ENCODE peak calls at places on chromosomes 16 and 17, in six cellular contexts. U is testis; I is tibial artery; D is aorta; G is HepG2; V is effector memory CD4-positive, alpha-beta T cell. E is an unnamed sample. For H3K4me1 and H3K36me3, the result is how much of the 10 kb centered on the place peaks cover.

GRCh38 chr16:11759163-11759834 is 16.6 kb upstream of the TXNDC11 start:
- DNase-seq in U (no peak), I (no peak), D (no peak), G (no peak), V (no peak), E (no peak)

GRCh38 chr16:58366247-58367031 is 25.8 kb upstream of the GINS3 start:
- DNase-seq in U (no peak), I (no peak), D (no peak), G (peak), V (no peak), E (no peak)

GRCh38 chr16:19874816-19875546 is 9.7 kb downstream of the GPRC5B start:
- DNase-seq in U (no peak), I (no peak), D (no peak), G (no peak), V (no peak), E (no peak)

GRCh38 chr17:71849783-71850768 is 270.7 kb upstream of the SOX9 start:
- DNase-seq in U (no peak), I (no peak), D (no peak), G (no peak), V (no peak), E (no peak)

GRCh38 chr16:67169011-67169451 is 1.3 kb upstream of the NOL3 start:
- DNase-seq in U (no peak), I (no peak), D (no peak), G (no peak), V (no peak), E (no peak)

GRCh38 chr16:5615868-5616642 is 518.5 kb upstream of the EEF2KMT start:
- DNase-seq in U (peak), I (no peak), D (peak), G (peak), V (no peak), E (peak)

GRCh38 chr16:83722501-83723183 is 85.1 kb upstream of the HSBP1 start:
- DNase-seq in U (no peak), I (no peak), D (no peak), G (no peak), V (no peak), E (no peak)

GRCh38 chr16:87601322-87602004 is 845 bp upstream of the JPH3 start:
- DNase-seq in U (no peak), I (no peak), D (no peak), G (no peak), V (no peak), E (no peak)

GRCh38 chr16:29683543-29684090 is 4.6 kb downstream of the QPRT start:
- DNase-seq in U (no peak), I (no peak), D (no peak), G (no peak), V (no peak), E (no peak)

GRCh38 chr17:7219812-7220592 is at the start of the genes ACADVL and DLG4:
- DNase-seq in U (peak), I (peak), D (peak), G (peak), V (peak), E (peak)

GRCh38 chr16:57096192-57096591 is 3.8 kb downstream of the CPNE2 start:
- DNase-seq in U (no peak), I (no peak), D (no peak), G (no peak), V (no peak), E (no peak)

GRCh38 chr16:84228321-84228838 is 11.4 kb downstream of the KCNG4 start:
- DNase-seq in U (peak), I (peak), D (peak), G (peak), V (no peak), E (peak)

GRCh38 chr16:54403580-54403979 is 117.0 kb upstream of the IRX3 start:
- DNase-seq in U (no peak), I (no peak), D (no peak), G (no peak), V (no peak), E (no peak)

GRCh38 chr16:84268231-84268630 is 26.4 kb upstream of the WFDC1 start:
- DNase-seq in U (no peak), I (no peak), D (no peak), G (no peak), V (no peak), E (no peak)

GRCh38 chr16:57264381-57264780 is 19.3 kb downstream of the ARL2BP start:
- DNase-seq in U (no peak), I (peak), D (peak), G (no peak), V (no peak), E (no peak)

GRCh38 chr17:72402727-72403210 is 281.9 kb downstream of the SOX9 start:
- DNase-seq in U (no peak), I (no peak), D (no peak), G (no peak), V (no peak), E (no peak)

GRCh38 chr16:11580451-11581086 is 6.2 kb downstream of the LITAF start:
- DNase-seq in U (no peak), I (no peak), D (peak), G (no peak), V (no peak), E (no peak)

GRCh38 chr16:68215302-68215701 is 20.6 kb downstream of the ESRP2 start:
- DNase-seq in U (no peak), I (no peak), D (no peak), G (no peak), V (no peak), E (no peak)

GRCh38 chr16:57721765-57722499 is 13.6 kb upstream of the KATNB1 start:
- DNase-seq in U (no peak), I (no peak), D (peak), G (no peak), V (no peak), E (no peak)

GRCh38 chr16:50102046-50102756 is 36.4 kb downstream of the HEATR3 start:
- DNase-seq in U (no peak), I (no peak), D (no peak), G (no peak), V (no peak), E (no peak)

GRCh38 chr17:80616705-80617104 is 72.1 kb downstream of the RPTOR start:
- DNase-seq in U (no peak), I (no peak), D (no peak), G (no peak), V (no peak), E (no peak)
- H3K4me1 ChIP-seq in U (under half), I (under half), D (under half), G (under half), V (under half), E (under half)

DNA sequence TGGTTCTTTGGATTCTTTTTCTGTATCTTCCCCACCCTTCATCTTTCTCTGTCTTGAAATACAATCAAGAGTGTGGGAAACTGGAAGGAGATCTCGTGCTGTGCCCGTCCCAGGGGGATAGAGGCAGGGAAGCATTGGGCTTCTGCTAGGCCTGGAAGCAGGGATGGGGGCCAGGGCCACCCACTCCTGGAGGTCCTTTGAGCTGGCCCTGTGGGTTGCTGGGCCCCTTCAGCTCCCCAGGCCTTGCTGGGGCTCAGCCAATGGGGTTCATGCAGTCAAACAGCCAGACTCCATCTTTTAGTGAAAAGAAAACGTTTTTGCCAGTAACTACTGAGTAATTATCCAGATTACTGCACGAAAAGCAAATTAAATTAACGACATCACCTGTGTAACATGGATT is 67.8 kb downstream of the CCDC182 start:
- DNase-seq in U (no peak), I (peak), D (peak), G (no peak), V (no peak), E (peak)
- H3K36me3 ChIP-seq in U (under half), I (under half), D (under half), G (half or more), V (under half), E (under half)

GRCh38 chr16:7399296-7399695 is 66.7 kb downstream of the RBFOX1 start:
- DNase-seq in U (no peak), I (no peak), D (no peak), G (no peak), V (no peak), E (no peak)

GRCh38 chr16:7394936-7395335 is 62.3 kb downstream of the RBFOX1 start:
- DNase-seq in U (no peak), I (no peak), D (no peak), G (no peak), V (no peak), E (no peak)

GRCh38 chr16:7397901-7398300 is 65.3 kb downstream of the RBFOX1 start:
- DNase-seq in U (no peak), I (no peak), D (no peak), G (no peak), V (no peak), E (no peak)

GRCh38 chr16:7400117-7400890 is 67.7 kb downstream of the RBFOX1 start:
- DNase-seq in U (no peak), I (no peak), D (no peak), G (no peak), V (no peak), E (no peak)

GRCh38 chr16:7398536-7398935 is 65.9 kb downstream of the RBFOX1 start:
- DNase-seq in U (no peak), I (no peak), D (no peak), G (no peak), V (no peak), E (no peak)
- H3K4me1 ChIP-seq in U (under half), I (under half), D (under half), G (under half), V (under half), E (under half)

GRCh38 chr17:16061631-16062030 is 62.0 kb downstream of the TTC19 start:
- DNase-seq in U (no peak), I (no peak), D (no peak), G (no peak), V (no peak), E (no peak)
- H3K36me3 ChIP-seq in U (under half), I (half or more), D (under half), G (half or more), V (half or more), E (half or more)

DNA sequence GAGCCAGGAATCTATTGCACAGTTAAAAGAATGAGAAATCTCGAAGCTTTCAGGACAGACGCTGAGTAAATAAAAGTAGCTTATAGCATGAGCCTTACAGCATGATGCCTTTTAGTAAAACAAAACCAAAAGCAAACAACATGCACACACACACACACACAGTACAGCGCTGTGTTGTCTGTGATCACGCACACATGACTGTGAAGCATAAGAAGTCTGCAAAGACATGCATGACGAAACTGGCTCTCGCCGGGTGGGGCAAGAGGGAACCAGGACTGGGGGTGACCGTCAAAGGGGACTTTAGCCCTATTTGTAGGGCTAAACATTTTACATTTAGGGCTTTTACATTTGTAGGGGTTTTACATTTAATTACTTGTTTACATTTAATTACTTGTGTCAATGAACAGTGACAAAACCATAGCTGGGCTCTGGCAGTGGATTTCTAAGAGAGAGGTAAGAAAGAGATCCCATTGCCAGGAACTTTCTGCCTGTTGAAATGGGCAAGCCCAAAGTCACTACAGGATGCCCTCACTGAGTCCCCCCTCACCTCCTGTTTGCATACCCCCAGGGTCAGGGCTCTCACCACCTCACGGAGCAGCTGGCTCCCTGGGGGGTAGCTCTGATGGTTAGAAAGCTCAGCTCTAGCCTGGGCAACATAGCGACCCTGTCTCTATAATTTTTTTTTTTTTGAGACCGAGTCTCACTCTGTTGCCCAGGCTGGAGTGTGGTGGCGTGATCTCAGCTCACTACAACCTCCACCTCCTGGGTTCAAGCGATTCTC is 2.0 kb upstream of the TNFRSF13B start:
- DNase-seq in U (no peak), I (no peak), D (no peak), G (no peak), V (no peak), E (no peak)
- H3K4me1 ChIP-seq in U (under half), I (under half), D (under half), G (under half), V (under half), E (under half)

GRCh38 chr16:55490301-55490700 is 11.3 kb downstream of the MMP2 start:
- DNase-seq in U (no peak), I (no peak), D (no peak), G (no peak), V (no peak), E (peak)
- H3K36me3 ChIP-seq in U (under half), I (under half), D (under half), G (under half), V (under half), E (under half)

DNA sequence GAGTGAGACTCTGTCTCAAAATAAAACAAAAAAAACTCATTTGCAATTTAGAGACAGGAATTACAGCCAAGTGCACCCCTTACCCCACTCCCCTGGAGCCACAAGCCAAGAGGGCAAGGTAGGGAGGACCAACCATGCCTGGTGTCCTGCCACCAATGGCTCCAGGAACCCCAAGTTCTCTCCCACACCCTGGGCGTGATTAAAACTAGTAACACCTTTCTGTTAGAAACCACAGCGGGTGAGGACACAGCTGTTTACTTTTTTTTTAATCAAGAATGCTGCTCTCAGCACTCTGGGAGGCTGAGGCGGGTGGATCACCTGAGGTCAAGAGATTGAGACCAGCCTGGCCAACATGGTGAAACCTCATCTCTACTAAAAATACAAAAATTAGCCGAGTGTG is 38.1 kb downstream of the ANKRD11 start:
- DNase-seq in U (no peak), I (no peak), D (no peak), G (no peak), V (no peak), E (no peak)
- H3K4me1 ChIP-seq in U (under half), I (under half), D (under half), G (half or more), V (half or more), E (under half)

GRCh38 chr17:29018788-29019474 is 13.1 kb upstream of the SEZ6 start:
- DNase-seq in U (no peak), I (no peak), D (no peak), G (no peak), V (no peak), E (no peak)
- H3K36me3 ChIP-seq in U (under half), I (under half), D (under half), G (under half), V (under half), E (under half)

GRCh38 chr17:44097110-44097810 is 26.2 kb downstream of the HDAC5 start:
- DNase-seq in U (no peak), I (no peak), D (no peak), G (peak), V (no peak), E (no peak)
- H3K4me1 ChIP-seq in U (under half), I (under half), D (under half), G (half or more), V (under half), E (under half)